ENCODE peak calls at places on chromosomes 7 and 10, in nine cellular contexts. W, E, D, F, C, P, O, A and L are unnamed samples.

GRCh38 chr10:124477614-124478363 is 16.2 kb downstream of the LHPP start:
- DNase-seq in C (peak; percentile 14), E (no peak), A (no peak), D (no peak), O (no peak), P (no peak), W (no peak), F (no peak), L (no peak)

GRCh38 chr10:89301721-89302445 is at the start of gene IFIT2:
- DNase-seq in D (peak; percentile 42), C (peak; percentile 68), E (peak; percentile 75), W (peak; percentile 54), F (peak; percentile 56), P (peak; percentile 80), O (no peak), A (peak; percentile 59), L (no peak)

GRCh38 chr7:51040777-51041176 is 258.1 kb upstream of the GRB10 start:
- DNase-seq in C (no peak), O (peak; percentile 57), D (no peak), A (no peak), E (no peak), F (no peak), W (no peak), P (no peak), L (no peak)

GRCh38 chr10:49409755-49410154 is 13.9 kb upstream of the DRGX start:
- DNase-seq in W (no peak), O (no peak), C (no peak), F (no peak), P (no peak), A (no peak), E (no peak), D (no peak), L (no peak)

GRCh38 chr10:104033966-104034365 is 51.7 kb downstream of the COL17A1 start:
- DNase-seq in D (no peak), A (no peak), C (no peak), F (no peak), O (no peak), P (no peak), W (no peak), E (no peak), L (no peak)

GRCh38 chr7:9106747-9107146 is 673.3 kb downstream of the NXPH1 start:
- DNase-seq in O (no peak), W (no peak), C (no peak), A (no peak), E (no peak), F (no peak), P (no peak), D (no peak), L (no peak)

GRCh38 chr7:36723951-36724664 is at the start of gene AOAH:
- DNase-seq in A (no peak), P (peak; percentile 94), O (no peak), W (peak; percentile 70), D (no peak), F (peak; percentile 96), E (no peak), C (no peak), L (peak; percentile 86)

GRCh38 chr10:6151087-6151977 is 51.4 kb upstream of the PFKFB3 start:
- DNase-seq in F (peak; percentile 80), E (peak; percentile 74), A (peak; percentile 74), P (peak; percentile 91), D (no peak), C (no peak), O (no peak), W (no peak), L (peak; percentile 84)

GRCh38 chr10:51427758-51428157 is 271.6 kb downstream of the CSTF2T start:
- DNase-seq in E (no peak), D (no peak), O (no peak), W (no peak), P (no peak), C (no peak), F (no peak), A (no peak), L (no peak)

GRCh38 chr7:6146666-6147065 is 115.5 kb downstream of the ANKRD61 start:
- DNase-seq in C (no peak), A (no peak), W (no peak), O (no peak), P (no peak), E (no peak), D (no peak), F (no peak), L (no peak)

GRCh38 chr7:148575640-148576411 is 14.7 kb upstream of the C7orf33 start:
- DNase-seq in D (peak; percentile 21), F (peak; percentile 62), A (peak; percentile 75), P (peak; percentile 85), W (no peak), E (peak; percentile 77), C (peak; percentile 52), O (peak; percentile 12), L (peak; percentile 53)

GRCh38 chr10:16653223-16653622 is 131.5 kb upstream of the C1QL3 start:
- DNase-seq in E (no peak), O (no peak), C (no peak), A (no peak), P (no peak), W (no peak), D (no peak), F (no peak), L (no peak)

GRCh38 chr7:130901209-130901783 is 167.3 kb upstream of the KLF14 start:
- DNase-seq in D (peak; percentile 92), W (no peak), O (peak; percentile 81), P (no peak), E (peak; percentile 97), F (no peak), C (peak; percentile 67), A (peak; percentile 78), L (no peak)

GRCh38 chr10:113045155-113046055 is 95.4 kb downstream of the TCF7L2 start:
- DNase-seq in C (peak; percentile 90), O (no peak), F (no peak), E (peak; percentile 86), D (peak; percentile 60), P (no peak), W (no peak), A (no peak), L (no peak)

GRCh38 chr7:134954197-134955082 is 31.9 kb upstream of the AGBL3 start:
- DNase-seq in F (no peak), O (no peak), W (no peak), D (no peak), A (peak; percentile 39), E (peak; percentile 64), P (no peak), C (peak; percentile 4), L (no peak)

GRCh38 chr7:118111347-118111746 is 72.6 kb upstream of the LSM8 start:
- DNase-seq in O (no peak), D (no peak), W (no peak), A (no peak), C (no peak), E (no peak), P (no peak), F (no peak), L (no peak)

GRCh38 chr10:5589071-5589962 is 64.6 kb downstream of the CALML3 start:
- DNase-seq in O (no peak), A (no peak), P (peak; percentile 71), E (no peak), C (no peak), F (no peak), D (no peak), W (no peak), L (no peak)

GRCh38 chr10:118373786-118374185 is 31.7 kb upstream of the FAM204A start:
- DNase-seq in C (peak; percentile 66), O (peak; percentile 49), D (peak; percentile 8), W (no peak), E (peak; percentile 18), F (no peak), P (no peak), A (no peak), L (no peak)

DNA sequence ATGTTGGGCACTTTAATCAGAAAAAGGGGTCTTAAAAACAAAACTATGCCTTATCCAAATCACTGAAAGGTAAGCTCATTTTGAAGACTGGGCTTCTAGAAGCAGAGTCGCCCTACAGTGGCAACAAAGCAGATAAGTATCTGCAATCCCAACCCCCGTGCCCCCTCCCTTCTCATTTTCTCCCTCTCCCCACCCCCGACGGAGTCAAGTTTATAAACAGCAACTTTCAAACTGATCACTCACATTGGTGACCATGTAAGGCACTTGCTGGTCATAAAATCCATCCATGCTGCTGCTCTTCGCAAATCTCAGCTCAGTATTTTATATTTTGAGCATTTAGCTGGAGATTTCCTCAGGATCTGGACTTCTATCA is 715 bp downstream of the ETV1 start:
- DNase-seq in A (peak; percentile 16), W (no peak), O (no peak), F (no peak), P (no peak), E (peak; percentile 33), D (no peak), C (no peak), L (no peak)
- TF ChIP-seq CTCF in A (no peak), W (no peak), O (no peak), F (no peak), P (no peak), E (no peak), D (no peak), C (no peak), L (no peak)

GRCh38 chr10:130179640-130180039 is 43.4 kb downstream of the GLRX3 start:
- DNase-seq in D (peak; percentile 24), A (peak; percentile 71), W (no peak), O (peak; percentile 41), E (peak; percentile 87), F (peak; percentile 11), C (peak; percentile 37), P (no peak), L (no peak)
- TF ChIP-seq CTCF in D (peak; percentile 62), A (peak; percentile 60), W (peak; percentile 38), O (peak; percentile 46), E (peak; percentile 48), F (no peak), C (peak; percentile 25), P (peak; percentile 15), L (peak; percentile 22)

DNA sequence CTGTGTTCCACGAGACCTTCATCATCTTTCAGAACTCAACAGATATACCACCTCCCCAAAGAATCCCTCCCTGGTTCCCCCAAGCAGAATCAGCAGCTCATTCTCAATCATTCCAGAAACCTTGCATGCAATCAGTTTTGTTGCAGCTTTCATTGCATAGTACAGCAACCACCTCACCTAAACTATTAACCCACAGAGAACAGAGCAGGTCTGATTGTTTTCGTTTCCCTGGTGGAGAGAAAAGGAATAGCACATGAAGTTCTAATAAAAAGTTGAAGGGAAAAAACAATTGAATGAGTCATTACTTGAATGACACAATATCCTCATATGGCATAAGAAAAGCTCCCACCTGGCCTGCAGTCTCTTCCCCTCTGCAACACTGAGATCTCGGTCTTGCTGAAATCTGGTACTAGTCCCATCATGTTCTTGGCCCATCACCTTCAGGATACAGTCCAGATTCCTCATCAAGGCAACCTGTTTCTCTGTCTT is 147.1 kb upstream of the GDF10 start:
- DNase-seq in P (no peak), D (no peak), A (no peak), O (no peak), E (no peak), W (no peak), C (peak; percentile 51), F (no peak), L (no peak)
- TF ChIP-seq CTCF in P (peak; percentile 26), D (peak; percentile 42), A (no peak), O (no peak), E (peak; percentile 61), W (peak; percentile 43), C (peak; percentile 22), F (peak; percentile 12), L (peak; percentile 89)

DNA sequence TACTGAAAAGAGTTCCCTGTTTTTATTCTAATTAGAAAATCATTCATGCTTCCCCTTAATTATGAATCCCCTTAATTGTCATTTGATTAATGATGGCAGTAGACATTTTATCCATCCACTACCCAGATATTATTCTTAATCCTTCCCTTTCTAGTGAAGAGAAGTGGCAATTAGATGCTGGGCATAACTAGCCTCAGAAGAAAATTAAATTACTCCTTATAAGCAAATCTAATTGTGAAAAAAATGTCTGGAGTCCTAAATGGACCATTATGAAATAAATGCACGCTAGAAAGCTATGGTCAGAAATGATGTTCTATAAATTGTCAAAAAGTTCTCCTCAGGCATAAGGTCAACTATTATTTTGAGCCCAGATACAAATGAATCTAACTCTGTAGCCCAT is 4.5 kb downstream of the ABCB1 start:
- DNase-seq in C (no peak), D (no peak), O (no peak), W (no peak), F (no peak), E (no peak), A (no peak), P (no peak), L (no peak)
- TF ChIP-seq CTCF in C (no peak), D (no peak), O (no peak), W (no peak), F (no peak), E (no peak), A (no peak), P (no peak), L (no peak)